ENCODE peak calls at places on chromosome 3, in nine cellular contexts. R is dorsolateral prefrontal cortex, N is epithelial cell of proximal tubule, L is B cell, Z is sigmoid colon, E is tibial artery, T is astrocyte of the spinal cord, B is cardiac fibroblast, H is brain microvascular endothelial cell. M is an unnamed sample.
A peak's percentile ranks its signal among the peaks of the same experiment; 100 is the strongest.

GRCh38 chr3:193776626-193777025 is 183.6 kb downstream of the OPA1 start:
- DNase-seq in R (no peak), N (no peak), L (peak; percentile 45), Z (no peak), E (no peak), T (no peak), B (no peak), H (no peak), M (no peak)

GRCh38 chr3:9037113-9037715 is 73.9 kb upstream of the RAD18 start:
- DNase-seq in R (no peak), N (no peak), L (no peak), Z (peak; percentile 85), E (peak; percentile 57), T (no peak), B (peak; percentile 49), H (no peak), M (no peak)

GRCh38 chr3:55206000-55206399 is 278.1 kb upstream of the LRTM1 start:
- DNase-seq in R (no peak), N (no peak), L (no peak), Z (no peak), E (no peak), T (no peak), B (no peak), H (no peak), M (no peak)

GRCh38 chr3:51391566-51392300 is 648 bp downstream of the RBM15B start:
- DNase-seq in R (no peak), N (no peak), L (peak; percentile 79), Z (no peak), E (no peak), T (peak; percentile 39), B (peak; percentile 51), H (peak; percentile 12), M (no peak)

GRCh38 chr3:126811530-126811929 is 107.5 kb downstream of the CHCHD6 start:
- DNase-seq in R (no peak), N (no peak), L (no peak), Z (no peak), E (no peak), T (no peak), B (peak; percentile 34), H (peak; percentile 4), M (no peak)

GRCh38 chr3:14524311-14524711 is 15.8 kb downstream of the GRIP2 start:
- DNase-seq in R (no peak), N (no peak), L (no peak), Z (peak; percentile 59), E (no peak), T (no peak), B (no peak), H (no peak), M (no peak)

GRCh38 chr3:96017556-96017955 is 796.8 kb upstream of the EPHA6 start:
- DNase-seq in R (no peak), N (no peak), L (no peak), Z (no peak), E (no peak), T (no peak), B (no peak), H (no peak), M (no peak)

GRCh38 chr3:23174426-23175039 is 28.6 kb upstream of the UBE2E2 start:
- DNase-seq in R (no peak), N (no peak), L (no peak), Z (no peak), E (no peak), T (no peak), B (peak; percentile 11), H (no peak), M (no peak)

GRCh38 chr3:20857636-20858035 is 671.6 kb upstream of the SGO1 start:
- DNase-seq in R (no peak), N (no peak), L (no peak), Z (no peak), E (no peak), T (peak; percentile 8), B (no peak), H (peak; percentile 72), M (no peak)

GRCh38 chr3:188671941-188672340 is 499.8 kb upstream of the TPRG1 start:
- DNase-seq in R (no peak), N (no peak), L (no peak), Z (no peak), E (no peak), T (no peak), B (no peak), H (no peak), M (no peak)

GRCh38 chr3:58874795-58875194 is 175.0 kb downstream of the CFAP20DC start:
- DNase-seq in R (no peak), N (peak; percentile 48), L (no peak), Z (no peak), E (no peak), T (peak; percentile 50), B (peak; percentile 66), H (peak; percentile 9), M (no peak)

GRCh38 chr3:9316881-9317341 is 45.9 kb upstream of the THUMPD3 start:
- DNase-seq in R (peak; percentile 29), N (no peak), L (no peak), Z (peak; percentile 68), E (peak; percentile 21), T (peak; percentile 68), B (peak; percentile 70), H (peak; percentile 28), M (no peak)

GRCh38 chr3:191350389-191351090 is 20.2 kb upstream of the UTS2B start:
- DNase-seq in R (no peak), N (no peak), L (no peak), Z (no peak), E (no peak), T (no peak), B (peak; percentile 39), H (no peak), M (no peak)

GRCh38 chr3:191352014-191352413 is 21.7 kb upstream of the UTS2B start:
- DNase-seq in R (no peak), N (no peak), L (no peak), Z (no peak), E (no peak), T (no peak), B (no peak), H (no peak), M (no peak)

GRCh38 chr3:191355406-191355805 is 25.1 kb upstream of the UTS2B start:
- DNase-seq in R (no peak), N (no peak), L (no peak), Z (no peak), E (no peak), T (no peak), B (no peak), H (no peak), M (no peak)

GRCh38 chr3:191356586-191357439 is 26.5 kb upstream of the UTS2B start:
- DNase-seq in R (no peak), N (peak; percentile 70), L (no peak), Z (no peak), E (peak; percentile 37), T (peak; percentile 78), B (peak; percentile 83), H (peak; percentile 60), M (no peak)

DNA sequence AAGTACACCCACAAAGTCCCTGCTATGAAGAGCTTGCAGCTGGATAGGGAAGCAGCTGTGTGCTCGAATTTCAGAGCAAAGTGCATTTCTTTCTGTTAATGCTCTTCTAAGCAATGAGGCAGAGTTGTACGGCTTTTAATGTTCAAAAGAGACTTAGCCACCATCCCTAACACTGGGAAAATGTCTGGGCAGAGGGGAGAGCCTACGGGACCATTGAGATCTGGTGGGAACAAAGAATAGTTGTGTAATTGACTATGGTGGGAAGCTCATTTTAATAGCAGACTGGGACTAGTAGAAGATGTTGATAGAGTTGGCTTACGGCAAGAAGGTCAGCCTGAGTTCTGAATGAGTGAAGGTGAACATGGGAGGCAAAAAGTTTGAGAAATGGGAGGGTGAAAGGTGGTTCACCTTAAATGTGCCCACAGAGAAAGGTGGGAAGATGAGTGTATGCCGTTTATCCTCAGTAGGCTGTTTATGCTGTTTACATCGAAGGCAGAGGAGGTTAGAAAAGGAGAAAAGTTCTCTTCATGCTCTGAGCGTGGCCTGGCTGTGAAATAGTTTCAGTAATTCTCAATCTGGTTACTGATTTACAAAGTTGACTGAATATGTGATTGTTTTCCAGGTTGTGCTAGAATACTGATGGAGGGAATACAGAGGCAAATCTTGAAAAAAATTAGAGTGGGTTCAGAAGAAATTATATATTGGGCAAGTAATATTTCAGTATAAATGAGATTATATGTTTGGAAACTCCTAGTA is 22.9 kb upstream of the UTS2B start:
- DNase-seq in R (no peak), N (no peak), L (no peak), Z (no peak), E (no peak), T (no peak), B (no peak), H (no peak), M (no peak)
- TF ChIP-seq CTCF in R (no peak), N (no peak), L (no peak), Z (no peak), E (no peak), T (no peak), B (no peak), H (no peak), M (no peak)

GRCh38 chr3:182622241-182622545 is 171.1 kb upstream of the ATP11B start:
- DNase-seq in R (no peak), N (no peak), L (no peak), Z (no peak), E (no peak), T (no peak), B (no peak), H (no peak), M (no peak)
- TF ChIP-seq CTCF in R (no peak), N (no peak), L (no peak), Z (no peak), E (no peak), T (no peak), B (no peak), H (no peak), M (no peak)

GRCh38 chr3:121883507-121883906 is 10.7 kb upstream of the SLC15A2 start:
- DNase-seq in R (no peak), N (no peak), L (no peak), Z (no peak), E (no peak), T (peak; percentile 5), B (peak; percentile 43), H (peak; percentile 5), M (no peak)
- TF ChIP-seq CTCF in R (no peak), N (peak; percentile 53), L (peak; percentile 62), Z (no peak), E (no peak), T (peak; percentile 39), B (peak; percentile 7), H (peak; percentile 52), M (peak; percentile 20)

GRCh38 chr3:99686955-99687612 is 48.7 kb downstream of the COL8A1 start:
- DNase-seq in R (peak; percentile 50), N (no peak), L (no peak), Z (peak; percentile 72), E (peak; percentile 64), T (peak; percentile 76), B (peak; percentile 84), H (peak; percentile 60), M (no peak)
- TF ChIP-seq CTCF in R (peak; percentile 70), N (peak; percentile 73), L (peak; percentile 31), Z (peak; percentile 72), E (peak; percentile 61), T (peak; percentile 64), B (peak; percentile 67), H (peak; percentile 78), M (peak; percentile 66)

GRCh38 chr3:12708584-12709192 is 44.8 kb upstream of the RAF1 start:
- DNase-seq in R (no peak), N (peak; percentile 61), L (no peak), Z (no peak), E (peak; percentile 60), T (peak; percentile 83), B (peak; percentile 74), H (peak; percentile 70), M (peak; percentile 88)
- TF ChIP-seq CTCF in R (no peak), N (peak; percentile 58), L (no peak), Z (no peak), E (peak; percentile 11), T (peak; percentile 48), B (peak; percentile 18), H (peak; percentile 58), M (peak; percentile 27)